ENCODE peak calls at places on chromosomes 6 and 20, in five cellular contexts. U is spleen, Q is adrenal gland, K is stomach, I is HCT116. H is an unnamed sample.
A peak's percentile ranks its signal among the peaks of the same experiment; 100 is the strongest.

GRCh38 chr6:15501806-15502450 is 160.9 kb downstream of the DTNBP1 start:
- DNase-seq in Q (peak; percentile 59), I (no peak), K (no peak), U (no peak), H (peak; percentile 92)

GRCh38 chr6:42104095-42104806 is 38.2 kb downstream of the C6orf132 start:
- DNase-seq in U (peak; percentile 90), Q (peak; percentile 85), I (no peak), K (peak; percentile 59), H (peak; percentile 85)

GRCh38 chr20:32315885-32316284 is 38.4 kb downstream of the KIF3B start:
- DNase-seq in U (no peak), K (no peak), I (no peak), Q (no peak), H (no peak)

GRCh38 chr6:28537065-28537464 is 11.4 kb downstream of the GPX5 start:
- DNase-seq in Q (no peak), U (no peak), I (no peak), K (no peak), H (no peak)

GRCh38 chr6:147724454-147724853 is 216.0 kb downstream of the SAMD5 start:
- DNase-seq in U (no peak), Q (no peak), I (no peak), K (no peak), H (no peak)

GRCh38 chr6:52518279-52518944 is 58.4 kb downstream of the TRAM2 start:
- DNase-seq in K (no peak), I (no peak), U (no peak), Q (no peak), H (no peak)

GRCh38 chr20:17281478-17281877 is 54.6 kb downstream of the PCSK2 start:
- DNase-seq in K (no peak), I (peak; percentile 3), U (no peak), Q (peak; percentile 11), H (peak; percentile 53)

GRCh38 chr6:112877134-112878100 is 530.3 kb downstream of the RFPL4B start:
- DNase-seq in U (no peak), Q (no peak), I (no peak), K (no peak), H (no peak)

GRCh38 chr20:33262658-33263065 is 20.4 kb upstream of the BPIFB1 start:
- DNase-seq in Q (peak; percentile 40), U (no peak), K (peak; percentile 67), I (peak; percentile 62), H (peak; percentile 60)

GRCh38 chr20:53070714-53071392 is 98.7 kb downstream of the TSHZ2 start:
- DNase-seq in Q (no peak), U (no peak), K (no peak), I (no peak), H (no peak)

GRCh38 chr6:14506656-14507242 is 389.2 kb downstream of the CD83 start:
- DNase-seq in K (no peak), U (no peak), Q (no peak), I (no peak), H (no peak)

GRCh38 chr6:63571382-63571882 is 848 bp upstream of the LOC128125822 start:
- DNase-seq in U (no peak), K (no peak), I (no peak), Q (no peak), H (no peak)

GRCh38 chr6:134249412-134249758 is 68.5 kb downstream of the SGK1 start:
- DNase-seq in Q (no peak), U (no peak), K (no peak), I (no peak), H (peak; percentile 17)

GRCh38 chr6:44701637-44702101 is 314.2 kb downstream of the CDC5L start:
- DNase-seq in K (no peak), I (no peak), Q (no peak), U (no peak), H (no peak)

GRCh38 chr6:127366281-127367022 is 23.0 kb upstream of the ECHDC1 start:
- DNase-seq in U (no peak), K (no peak), Q (peak; percentile 13), I (peak; percentile 92), H (no peak)

GRCh38 chr20:45798935-45799642 is 7.3 kb downstream of the DNTTIP1 start:
- DNase-seq in U (no peak), Q (peak; percentile 63), K (peak; percentile 67), I (no peak), H (peak; percentile 56)

GRCh38 chr6:117930645-117931044 is 23.6 kb downstream of the SLC35F1 start:
- DNase-seq in U (no peak), K (no peak), I (no peak), Q (no peak), H (no peak)

DNA sequence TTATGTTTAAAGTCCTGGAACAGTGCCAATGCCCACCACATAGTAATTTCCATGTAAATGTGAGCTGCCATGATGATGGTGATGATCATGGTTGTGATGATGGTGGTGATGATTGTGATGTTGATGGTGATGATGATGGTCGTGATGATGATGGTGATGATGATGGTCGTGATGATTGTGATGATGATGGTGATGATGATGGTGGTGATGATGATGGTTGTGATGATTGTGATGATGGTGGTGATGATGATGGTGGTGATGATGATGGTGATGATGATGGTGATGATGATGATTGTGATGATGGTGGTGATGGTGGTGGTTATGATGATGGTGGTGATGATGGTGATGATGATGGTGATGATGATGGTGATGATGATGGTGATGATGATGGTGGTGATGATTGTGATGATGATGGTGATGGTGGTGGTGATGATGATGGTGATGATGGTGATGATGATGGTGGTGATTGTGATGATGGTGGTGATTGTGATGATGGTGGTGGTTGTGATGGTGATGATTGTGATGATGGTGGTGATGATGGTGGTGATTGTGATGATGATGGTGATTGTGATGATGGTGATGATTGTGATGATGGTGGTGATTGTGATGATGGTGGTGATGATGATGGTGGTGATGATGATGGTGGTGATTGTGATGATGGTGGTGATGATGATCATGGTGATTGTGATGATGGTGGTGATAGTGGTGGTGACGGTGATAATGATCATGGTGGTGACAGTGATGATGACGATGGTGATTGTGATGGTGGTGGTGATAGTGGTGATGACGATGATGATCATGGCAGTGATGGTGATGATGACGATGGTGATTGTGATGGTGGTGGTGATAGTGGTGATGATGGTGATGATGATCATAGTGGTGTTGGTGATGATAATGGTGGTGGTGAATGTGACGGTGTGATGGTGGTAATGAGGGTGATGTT is 82.3 kb downstream of the PHACTR3 start:
- DNase-seq in K (no peak), U (no peak), I (no peak), Q (no peak), H (no peak)
- H3K9me3 ChIP-seq in K (peaks cover 5% of the 10 kb centered on the region), U (no peaks in the 10 kb centered on the region), I (peaks cover 4% of the 10 kb centered on the region), Q (no peaks in the 10 kb centered on the region), H (no peaks in the 10 kb centered on the region)

GRCh38 chr20:61912665-61913422 is 152.8 kb downstream of the TAF4 start:
- DNase-seq in U (peak; percentile 64), Q (no peak), K (no peak), I (no peak), H (no peak)
- TF ChIP-seq POLR2A in U (no peak), Q (no peak), K (no peak), I (no peak), H (no peak)

GRCh38 chr6:22129751-22130150 is 167.1 kb downstream of the PRL start:
- DNase-seq in K (no peak), I (no peak), U (no peak), Q (no peak), H (no peak)
- H3K9me3 ChIP-seq in K (no peaks in the 10 kb centered on the region), I (no peaks in the 10 kb centered on the region), U (no peaks in the 10 kb centered on the region), Q (no peaks in the 10 kb centered on the region), H (no peaks in the 10 kb centered on the region)

DNA sequence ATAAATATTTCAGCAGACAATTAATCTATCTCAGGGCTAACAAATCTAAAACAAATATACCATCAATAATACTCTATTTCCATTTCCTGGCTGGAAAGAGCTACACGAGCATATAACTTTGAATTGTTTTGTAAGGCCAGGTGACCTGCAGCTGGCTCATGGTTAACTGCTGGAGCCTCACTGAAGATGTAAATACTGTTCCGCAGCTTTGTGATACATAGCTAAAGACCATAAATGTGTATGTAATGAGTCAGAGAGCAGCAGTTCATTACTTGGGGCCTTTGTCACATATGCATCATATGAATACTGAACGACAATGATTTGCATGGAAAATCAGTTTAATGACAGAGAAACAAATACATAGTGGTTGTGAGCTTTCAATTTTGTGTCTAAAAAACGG is 109.4 kb upstream of the CCN2 start:
- DNase-seq in I (no peak), Q (no peak), U (no peak), K (no peak), H (no peak)
- TF ChIP-seq POLR2A in I (no peak), Q (no peak), U (no peak), K (no peak), H (no peak)

GRCh38 chr6:169917153-169917552 is 165.7 kb downstream of the ERMARD start:
- DNase-seq in Q (no peak), I (no peak), U (no peak), K (no peak), H (no peak)
- H3K9me3 ChIP-seq in Q (no peaks in the 10 kb centered on the region), I (peaks cover 4% of the 10 kb centered on the region), U (no peaks in the 10 kb centered on the region), K (no peaks in the 10 kb centered on the region), H (no peaks in the 10 kb centered on the region)

GRCh38 chr20:14337400-14338171 is at the start of gene FLRT3:
- DNase-seq in Q (peak; percentile 81), I (peak; percentile 83), U (no peak), K (peak; percentile 85), H (peak; percentile 92)
- TF ChIP-seq POLR2A in Q (peak; percentile 78), I (no peak), U (no peak), K (peak; percentile 91), H (peak; percentile 45)

H was measured in thyroid gland.